ENCODE peak calls at places on chromosomes 3 and 15, in nine cellular contexts. F is AG04450; L is bronchial epithelial cell; R is tibial artery; Z is GM12865; E is AG04449; J is fibroblast of pulmonary artery; U is CD4-positive, alpha-beta T cell; S is left ventricle myocardium inferior. H is an unnamed sample.

GRCh38 chr3:182364723-182365650 is 428.3 kb upstream of the ATP11B start:
- DNase-seq in F (no peak), L (peak; percentile 94), R (no peak), Z (no peak), E (no peak), J (peak; percentile 1), U (no peak), S (no peak), H (no peak)

GRCh38 chr3:156206157-156206556 is 85.8 kb downstream of the KCNAB1 start:
- DNase-seq in F (no peak), L (no peak), R (no peak), Z (no peak), E (peak; percentile 26), J (no peak), U (no peak), S (no peak), H (no peak)

GRCh38 chr3:147614210-147614609 is 205.0 kb downstream of the ZIC1 start:
- DNase-seq in F (no peak), L (no peak), R (no peak), Z (peak; percentile 6), E (no peak), J (no peak), U (no peak), S (no peak), H (no peak)

GRCh38 chr15:77031376-77032050 is 36.6 kb downstream of the PSTPIP1 start:
- DNase-seq in F (no peak), L (no peak), R (peak; percentile 51), Z (peak; percentile 68), E (no peak), J (no peak), U (no peak), S (no peak), H (peak; percentile 62)

GRCh38 chr3:5650303-5650702 is 462.8 kb downstream of the EDEM1 start:
- DNase-seq in F (no peak), L (no peak), R (no peak), Z (peak; percentile 15), E (no peak), J (no peak), U (no peak), S (no peak), H (no peak)

GRCh38 chr3:134640872-134641470 is 9.9 kb downstream of the KY start:
- DNase-seq in F (no peak), L (peak; percentile 45), R (no peak), Z (peak; percentile 46), E (no peak), J (peak; percentile 64), U (no peak), S (no peak), H (peak; percentile 37)

GRCh38 chr3:25427155-25428002 is 684 bp upstream of the RARB start:
- DNase-seq in F (no peak), L (peak; percentile 48), R (no peak), Z (no peak), E (no peak), J (peak; percentile 40), U (no peak), S (no peak), H (no peak)

GRCh38 chr3:170997966-170998913 is 28.3 kb downstream of the SLC2A2 start:
- DNase-seq in F (no peak), L (no peak), R (no peak), Z (no peak), E (no peak), J (peak; percentile 45), U (no peak), S (no peak), H (no peak)

GRCh38 chr15:77599899-77600298 is 32.8 kb downstream of the LINGO1 start:
- DNase-seq in F (no peak), L (peak; percentile 12), R (no peak), Z (peak; percentile 58), E (no peak), J (peak; percentile 50), U (no peak), S (peak; percentile 43), H (peak; percentile 14)

GRCh38 chr3:44862221-44862637 is 517 bp downstream of the TMEM42 start:
- DNase-seq in F (no peak), L (peak; percentile 21), R (no peak), Z (peak; percentile 52), E (no peak), J (peak; percentile 46), U (no peak), S (no peak), H (peak; percentile 21)

GRCh38 chr3:50167069-50167781 is 12.1 kb downstream of the SEMA3F start:
- DNase-seq in F (no peak), L (peak; percentile 87), R (no peak), Z (no peak), E (no peak), J (no peak), U (no peak), S (no peak), H (no peak)

GRCh38 chr15:89187911-89188514 is 33.4 kb downstream of the RLBP1 start:
- DNase-seq in F (no peak), L (no peak), R (no peak), Z (no peak), E (no peak), J (no peak), U (no peak), S (no peak), H (no peak)

GRCh38 chr3:9622438-9622837 is 26.9 kb upstream of the MTMR14 start:
- DNase-seq in F (no peak), L (no peak), R (peak; percentile 37), Z (no peak), E (no peak), J (no peak), U (no peak), S (no peak), H (no peak)

GRCh38 chr3:9625656-9626055 is 23.6 kb upstream of the MTMR14 start:
- DNase-seq in F (no peak), L (no peak), R (peak; percentile 7), Z (no peak), E (no peak), J (no peak), U (no peak), S (no peak), H (no peak)

GRCh38 chr3:9627901-9628633 is 21.2 kb upstream of the MTMR14 start:
- DNase-seq in F (no peak), L (no peak), R (peak; percentile 5), Z (no peak), E (no peak), J (no peak), U (no peak), S (no peak), H (no peak)

GRCh38 chr3:9619180-9619579 is 30.1 kb upstream of the MTMR14 start:
- DNase-seq in F (no peak), L (no peak), R (no peak), Z (no peak), E (no peak), J (no peak), U (no peak), S (no peak), H (no peak)

DNA sequence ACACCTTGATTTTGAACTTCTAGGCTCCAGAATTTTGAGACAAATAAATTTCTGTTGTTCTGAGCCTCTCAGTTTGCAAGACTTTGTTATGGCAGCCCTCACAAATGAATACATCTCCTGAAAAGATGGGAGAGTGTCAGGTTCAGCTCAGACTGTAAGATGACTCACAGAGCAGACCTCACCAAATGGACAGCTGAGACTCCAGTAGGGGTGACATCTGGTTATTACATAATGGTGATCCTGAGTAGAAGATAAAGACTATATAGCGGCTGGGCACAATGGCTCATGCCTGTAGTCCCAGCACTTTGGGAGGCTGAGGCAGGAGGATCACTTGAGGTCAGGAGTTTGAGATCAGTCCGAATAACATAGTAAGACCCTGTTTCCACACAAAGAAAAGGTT is 26.2 kb upstream of the MTMR14 start:
- DNase-seq in F (no peak), L (no peak), R (peak; percentile 5), Z (no peak), E (no peak), J (no peak), U (no peak), S (no peak), H (no peak)
- TF ChIP-seq CTCF in F (no peak), L (no peak), R (no peak), Z (no peak), E (no peak), J (no peak), U (no peak), S (no peak), H (no peak)

GRCh38 chr3:81382470-81382869 is 379.0 kb downstream of the GBE1 start:
- DNase-seq in F (no peak), L (no peak), R (no peak), Z (no peak), E (no peak), J (no peak), U (no peak), S (no peak), H (no peak)
- TF ChIP-seq CTCF in F (no peak), L (no peak), R (no peak), Z (no peak), E (no peak), J (no peak), U (no peak), S (no peak), H (no peak)

DNA sequence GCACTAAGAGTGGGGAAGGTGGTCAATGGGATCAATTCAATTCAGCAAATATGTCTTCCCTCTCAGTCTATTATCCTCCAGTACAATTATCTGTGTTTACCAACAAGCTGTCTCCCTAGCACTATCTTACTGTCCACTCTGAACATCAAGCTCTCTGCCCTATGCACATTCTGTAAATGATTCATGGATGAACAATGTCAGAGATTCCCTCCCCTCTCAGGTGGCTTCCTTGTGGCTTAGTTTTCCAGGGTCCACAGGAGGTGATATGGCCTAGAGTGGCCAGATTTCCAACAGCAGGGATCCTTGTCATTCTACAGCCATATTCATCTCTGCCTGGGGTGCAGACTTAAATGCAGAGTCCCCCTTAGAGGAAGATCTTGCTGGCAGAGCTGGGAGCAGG is 225.1 kb downstream of the UACA start:
- DNase-seq in F (no peak), L (no peak), R (no peak), Z (no peak), E (no peak), J (no peak), U (no peak), S (no peak), H (no peak)
- TF ChIP-seq CTCF in F (no peak), L (no peak), R (no peak), Z (no peak), E (no peak), J (no peak), U (no peak), S (no peak), H (no peak)

GRCh38 chr3:54843352-54843751 is 84.5 kb downstream of the LRTM1 start:
- DNase-seq in F (no peak), L (no peak), R (no peak), Z (no peak), E (no peak), J (no peak), U (no peak), S (no peak), H (no peak)

GRCh38 chr3:54841461-54841860 is 86.4 kb downstream of the LRTM1 start:
- DNase-seq in F (no peak), L (peak; percentile 42), R (no peak), Z (no peak), E (no peak), J (no peak), U (no peak), S (no peak), H (no peak)

GRCh38 chr3:54835701-54836100 is 92.2 kb downstream of the LRTM1 start:
- DNase-seq in F (no peak), L (no peak), R (no peak), Z (no peak), E (no peak), J (no peak), U (no peak), S (no peak), H (no peak)

GRCh38 chr3:54836876-54837275 is 91.0 kb downstream of the LRTM1 start:
- DNase-seq in F (no peak), L (no peak), R (no peak), Z (no peak), E (no peak), J (no peak), U (no peak), S (no peak), H (no peak)

GRCh38 chr3:54837964-54838363 is 89.9 kb downstream of the LRTM1 start:
- DNase-seq in F (no peak), L (no peak), R (no peak), Z (no peak), E (no peak), J (peak; percentile 18), U (no peak), S (no peak), H (no peak)
- TF ChIP-seq CTCF in F (peak; percentile 37), L (peak; percentile 9), R (no peak), Z (no peak), E (peak; percentile 9), J (peak; percentile 20), U (no peak), S (no peak), H (no peak)

H was measured in activated CD8-positive, alpha-beta T cell treated with anti-CD3 and anti-CD28 coated beads for 36 hours.